ENCODE peak calls at places on chromosomes 13 and 19, in four cellular contexts. V is GM12878, H is K562, P is H1. J is an unnamed sample.

GRCh38 chr19:4705413-4706131 is 18.1 kb downstream of the DPP9 start:
- DNase-seq in V (no peak), H (no peak), P (no peak), J (no peak)

GRCh38 chr19:39698535-39698934 is 5.7 kb upstream of the LGALS14 start:
- DNase-seq in V (no peak), H (no peak), P (no peak), J (no peak)

GRCh38 chr13:39023761-39024160 is 14.1 kb downstream of the PROSER1 start:
- DNase-seq in V (no peak), H (no peak), P (no peak), J (no peak)

GRCh38 chr19:43560687-43561086 is 14.6 kb downstream of the XRCC1 start:
- DNase-seq in V (no peak), H (peak), P (no peak), J (no peak)

GRCh38 chr19:6425732-6426686 is 1.4 kb upstream of the KHSRP start:
- DNase-seq in V (no peak), H (no peak), P (no peak), J (no peak)

GRCh38 chr13:76161143-76161542 is 525.0 kb downstream of the LMO7 start:
- DNase-seq in V (no peak), H (no peak), P (no peak), J (no peak)

GRCh38 chr13:22357132-22357531 is 686.3 kb downstream of the FGF9 start:
- DNase-seq in V (no peak), H (no peak), P (no peak), J (no peak)

GRCh38 chr19:31280266-31281006 is 68.8 kb downstream of the TSHZ3 start:
- DNase-seq in V (no peak), H (no peak), P (no peak), J (no peak)

GRCh38 chr13:99507054-99507453 is 5.8 kb downstream of the TM9SF2 start:
- DNase-seq in V (no peak), H (no peak), P (no peak), J (no peak)

GRCh38 chr13:112688560-112689497 is 1.0 kb upstream of the ATP11A start:
- DNase-seq in V (no peak), H (peak), P (no peak), J (peak)
- H3K27ac ChIP-seq in V (peak), H (peak), P (no peak), J (peak)

GRCh38 chr19:45768644-45769053 is 403 bp downstream of the SIX5 start:
- DNase-seq in V (no peak), H (peak), P (no peak), J (no peak)
- TF ChIP-seq GABPA in V (no peak), H (no peak), P (no peak), J (no peak)

DNA sequence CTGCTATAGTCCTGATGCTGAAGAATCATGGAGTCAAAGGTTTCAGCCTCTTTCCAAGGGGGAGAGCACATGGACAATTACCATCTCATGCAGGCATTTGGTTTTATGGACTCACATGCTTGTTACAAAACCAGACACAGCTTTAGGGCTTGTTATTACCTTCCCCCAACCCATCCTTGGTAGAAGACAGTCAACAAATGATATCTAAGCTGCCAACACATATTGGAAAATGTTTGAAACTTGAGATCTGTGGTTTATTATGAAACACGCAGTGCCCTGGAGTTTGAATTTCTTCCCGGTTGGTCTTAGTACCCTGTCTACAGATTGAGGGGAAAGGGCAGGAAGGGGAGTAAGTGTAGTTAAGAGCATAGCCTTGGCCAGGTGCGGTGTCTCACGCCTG is 12.5 kb upstream of the CYP2A6 start:
- DNase-seq in V (no peak), H (no peak), P (no peak), J (no peak)
- TF ChIP-seq POLR2AphosphoS5 in V (no peak), H (no peak), P (no peak), J (no peak)

DNA sequence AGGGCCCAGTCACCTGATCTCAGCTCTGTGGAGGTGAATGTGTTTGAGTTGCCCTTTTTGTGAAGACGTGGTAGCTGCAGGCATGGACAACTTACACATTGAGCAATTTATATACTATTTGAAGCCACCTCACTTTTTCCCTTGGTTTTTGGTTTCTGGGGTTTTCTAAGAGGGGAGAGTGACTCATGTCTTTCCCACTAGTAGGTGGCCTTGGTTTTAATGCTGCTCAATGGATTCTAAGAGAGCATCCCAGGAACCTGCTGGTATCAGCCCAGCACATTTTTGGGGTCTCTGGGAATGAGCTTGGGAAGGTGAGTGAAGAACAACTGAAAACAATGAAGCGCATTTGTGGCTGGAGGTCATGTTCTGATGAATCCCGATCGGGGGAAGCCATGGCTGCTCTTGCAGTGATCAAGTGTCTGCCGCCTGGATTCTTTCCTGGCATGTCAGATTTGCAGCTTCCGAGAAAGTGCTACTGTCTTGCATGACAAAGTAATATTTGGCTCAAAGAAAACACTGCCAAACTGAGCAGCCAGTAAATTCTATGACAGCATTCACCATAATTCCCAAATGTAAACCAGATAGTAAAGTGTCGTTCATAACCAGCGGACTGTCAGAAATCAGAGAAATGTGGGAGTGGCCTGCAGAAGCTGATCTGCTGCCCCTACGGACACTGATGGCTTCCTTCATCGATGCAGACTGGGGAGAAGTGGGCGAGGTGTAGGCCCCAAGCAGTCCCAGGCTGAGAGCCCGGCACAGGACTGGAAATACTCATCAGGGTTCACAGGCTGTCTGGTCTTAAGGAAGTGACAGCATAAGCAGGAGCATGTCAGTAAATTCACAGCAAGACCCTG is 98.7 kb downstream of the COL4A2 start:
- DNase-seq in V (no peak), H (no peak), P (no peak), J (no peak)
- H3K27ac ChIP-seq in V (no peak), H (no peak), P (no peak), J (no peak)

J was measured in HL-60.